ENCODE peak calls at places on chromosomes 13 and 19, in four cellular contexts. X is GM12878, S is HepG2, K is K562. J is an unnamed sample.
A peak's percentile ranks its signal among the peaks of the same experiment; 100 is the strongest.

GRCh38 chr13:113298001-113298945 is 1.2 kb downstream of the LAMP1 start:
- DNase-seq in X (no peak), S (no peak), K (no peak), J (no peak)

GRCh38 chr19:12731337-12731736 is 3.1 kb downstream of the TRIR start:
- DNase-seq in K (no peak), X (no peak), S (no peak), J (no peak)

GRCh38 chr13:62125451-62125850 is 709.8 kb upstream of the PCDH20 start:
- DNase-seq in X (no peak), K (no peak), S (no peak), J (no peak)

GRCh38 chr19:6020166-6020967 is 42.4 kb upstream of the RANBP3 start:
- DNase-seq in S (peak; percentile 30), K (no peak), X (no peak), J (no peak)

GRCh38 chr13:29953542-29953941 is 103.1 kb upstream of the UBL3 start:
- DNase-seq in K (no peak), X (no peak), S (no peak), J (no peak)

GRCh38 chr19:12956446-12957388 is at the start of gene GADD45GIP1:
- DNase-seq in K (peak; percentile 86), S (peak; percentile 67), X (peak; percentile 41), J (peak; percentile 78)

GRCh38 chr13:110404321-110404720 is 97.2 kb downstream of the COL4A2 start:
- DNase-seq in K (no peak), S (no peak), X (no peak), J (no peak)

GRCh38 chr13:73220966-73221720 is 162.3 kb downstream of the KLF5 start:
- DNase-seq in X (no peak), S (no peak), K (no peak), J (peak; percentile 11)

GRCh38 chr13:27079421-27079958 is 92.1 kb downstream of the USP12 start:
- DNase-seq in K (no peak), S (no peak), X (no peak), J (peak; percentile 52)

GRCh38 chr13:28047784-28048388 is 52.5 kb downstream of the FLT3 start:
- DNase-seq in X (peak; percentile 94), S (no peak), K (no peak), J (no peak)

GRCh38 chr19:33689886-33690285 is 68.1 kb downstream of the CHST8 start:
- DNase-seq in S (no peak), K (no peak), X (no peak), J (no peak)

GRCh38 chr13:112244061-112244460 is 132.1 kb upstream of the SPACA7 start:
- DNase-seq in X (no peak), K (no peak), S (no peak), J (no peak)

GRCh38 chr13:80305737-80306136 is 35.2 kb downstream of the SPRY2 start:
- DNase-seq in K (no peak), S (no peak), X (no peak), J (no peak)
- TF ChIP-seq NR2C2 in K (no peak), S (no peak), X (no peak), J (no peak)

DNA sequence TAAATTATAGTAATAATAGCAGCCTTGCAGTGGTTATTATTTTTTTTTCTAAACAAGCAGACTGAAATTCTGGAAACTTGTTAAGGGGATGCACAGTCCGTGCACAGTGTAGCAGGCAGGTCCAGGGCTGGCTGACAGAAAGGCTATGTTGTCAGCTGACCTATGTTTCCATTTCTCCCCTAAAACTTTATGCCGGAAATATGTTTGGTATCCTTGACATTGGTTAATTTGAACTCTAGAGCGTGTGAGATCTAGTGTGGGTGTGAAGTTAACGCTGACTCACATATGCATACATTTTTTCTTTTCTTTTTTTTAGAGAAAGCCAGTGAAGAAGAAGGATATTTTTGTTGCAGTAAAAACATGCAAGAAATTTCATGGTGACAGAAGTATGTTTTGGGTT is 76.6 kb downstream of the B3GLCT start:
- DNase-seq in X (no peak), K (no peak), S (no peak), J (no peak)
- TF ChIP-seq NR2C2 in X (no peak), K (no peak), S (no peak), J (no peak)

GRCh38 chr13:99527346-99527745 is 26.1 kb downstream of the TM9SF2 start:
- DNase-seq in S (no peak), X (no peak), K (no peak), J (no peak)

GRCh38 chr13:99525967-99526366 is 24.7 kb downstream of the TM9SF2 start:
- DNase-seq in K (no peak), X (no peak), S (no peak), J (no peak)

GRCh38 chr13:99526549-99526948 is 25.3 kb downstream of the TM9SF2 start:
- DNase-seq in X (no peak), S (no peak), K (no peak), J (no peak)

GRCh38 chr13:99523838-99524237 is 22.6 kb downstream of the TM9SF2 start:
- DNase-seq in S (no peak), X (no peak), K (no peak), J (no peak)

DNA sequence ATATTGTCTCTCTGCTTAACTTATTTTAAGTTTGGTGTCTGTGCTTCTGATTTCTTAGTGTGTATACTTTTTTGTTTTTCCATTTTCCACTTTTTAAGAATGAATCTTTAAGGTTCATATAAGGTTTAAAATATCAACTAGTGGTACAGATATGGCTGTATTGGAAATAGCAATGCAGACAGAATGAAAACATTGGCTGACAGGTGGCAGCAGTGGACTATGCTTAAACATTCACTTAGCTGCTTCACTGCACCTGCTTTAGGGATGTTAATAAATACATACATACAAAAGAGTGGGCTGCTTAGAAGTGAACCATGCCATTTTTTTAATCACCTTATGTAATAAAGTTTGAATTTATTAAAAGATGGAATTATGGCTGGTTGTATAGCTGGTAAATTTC is 27.3 kb downstream of the TM9SF2 start:
- DNase-seq in X (no peak), S (peak; percentile 17), K (no peak), J (no peak)
- TF ChIP-seq NR2C2 in X (no peak), S (no peak), K (no peak), J (no peak)

GRCh38 chr19:7654401-7654800 is 14.4 kb upstream of the RETN start:
- DNase-seq in K (no peak), S (no peak), X (no peak), J (no peak)

GRCh38 chr19:7657047-7657779 is 11.6 kb upstream of the RETN start:
- DNase-seq in K (no peak), X (no peak), S (no peak), J (no peak)

GRCh38 chr19:7655581-7655980 is 13.3 kb upstream of the RETN start:
- DNase-seq in X (no peak), K (no peak), S (no peak), J (no peak)

GRCh38 chr19:7662657-7663056 is 6.2 kb upstream of the RETN start:
- DNase-seq in K (no peak), X (no peak), S (no peak), J (no peak)

GRCh38 chr19:7658219-7658686 is 10.6 kb upstream of the RETN start:
- DNase-seq in S (no peak), X (peak; percentile 79), K (no peak), J (no peak)
- TF ChIP-seq NR2C2 in S (no peak), X (no peak), K (no peak), J (no peak)

DNA sequence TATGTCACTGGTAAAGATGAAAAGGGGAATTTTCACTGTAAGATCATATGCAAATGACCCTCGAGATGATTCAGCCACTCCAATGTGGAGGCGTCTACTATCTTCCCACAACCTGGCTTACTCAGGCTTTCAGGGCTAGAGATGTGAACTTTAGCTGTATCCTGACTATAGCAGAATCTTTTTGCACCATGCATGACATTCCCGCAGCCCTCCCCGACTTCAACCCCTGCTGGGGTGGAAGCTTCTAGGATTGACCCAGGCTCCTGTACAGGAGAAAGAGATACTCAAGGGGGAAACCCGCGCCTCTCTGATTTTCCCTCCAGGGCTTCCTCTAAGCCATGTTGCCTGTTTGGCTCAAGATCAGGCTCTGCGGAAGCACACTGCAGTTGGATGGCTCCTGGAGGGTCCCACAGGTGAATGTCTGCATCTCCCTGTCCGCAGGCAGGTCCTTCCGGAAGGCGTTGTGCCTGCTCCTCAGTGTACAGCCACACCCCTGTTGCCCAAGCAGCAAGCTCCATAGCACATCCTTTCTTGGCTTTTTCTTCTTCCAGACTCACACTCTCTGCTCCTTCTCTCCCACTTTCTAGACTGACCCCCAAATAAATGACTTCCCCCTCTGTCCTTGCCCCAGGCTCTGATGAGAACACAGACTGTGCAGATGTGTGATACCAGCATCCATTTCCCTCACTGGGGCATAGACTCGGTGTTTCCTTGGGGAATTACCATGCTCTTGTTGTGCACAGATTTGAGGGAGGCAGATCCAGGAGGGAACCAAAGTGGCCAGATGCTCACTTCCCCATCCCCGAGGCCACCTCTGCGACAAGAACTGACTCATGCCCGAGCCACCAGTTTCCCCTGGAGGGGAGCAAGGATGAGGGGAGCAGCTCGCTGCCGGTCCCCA is 29.1 kb upstream of the POP4 start:
- DNase-seq in X (peak; percentile 34), K (no peak), S (no peak), J (no peak)
- TF ChIP-seq NR2C2 in X (no peak), K (no peak), S (no peak), J (no peak)

DNA sequence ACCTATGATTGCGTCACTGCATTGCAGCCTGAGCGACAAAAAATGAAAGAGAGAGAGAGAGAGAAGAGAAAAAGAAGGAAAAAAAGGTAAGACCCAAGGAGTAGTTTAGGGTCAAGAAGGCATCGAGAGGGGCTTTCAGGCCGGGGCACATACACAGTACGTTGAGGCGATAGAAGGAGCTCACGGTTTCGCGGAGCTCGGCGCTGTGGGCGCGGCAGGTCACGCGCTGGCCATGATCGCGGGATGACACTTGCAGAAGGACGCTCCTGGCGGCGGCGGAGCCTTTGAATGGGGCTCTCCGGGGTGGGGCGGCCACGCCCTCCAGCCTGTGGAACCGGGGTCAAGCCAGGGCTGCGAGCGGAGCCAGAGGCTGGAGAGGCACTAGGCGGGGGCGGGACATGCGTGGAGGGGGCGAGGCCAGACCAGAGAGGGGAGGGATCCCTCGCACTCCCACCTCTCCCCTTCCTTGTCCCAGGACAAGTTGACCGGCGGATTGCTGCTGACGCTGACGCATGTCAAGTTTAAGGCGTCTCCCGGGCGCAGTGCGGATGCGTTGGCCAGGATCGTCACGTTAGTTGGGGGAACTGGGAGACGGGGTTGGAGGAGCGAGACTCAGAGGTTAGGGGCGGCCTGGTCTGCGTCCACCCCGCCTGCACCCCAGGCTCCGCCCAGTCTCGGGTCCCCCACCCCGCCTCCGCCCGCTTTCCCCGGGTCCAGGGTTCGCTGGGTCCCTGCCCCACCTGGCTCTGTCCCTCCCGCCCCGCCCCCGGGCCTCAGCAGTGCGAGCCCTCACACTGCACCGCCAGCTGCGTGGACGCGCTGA is 6.9 kb downstream of the NPHS1 start:
- DNase-seq in X (no peak), S (peak; percentile 37), K (peak; percentile 94), J (peak; percentile 61)
- TF ChIP-seq NR2C2 in X (no peak), S (no peak), K (no peak), J (no peak)

GRCh38 chr19:2634228-2634951 is 68.1 kb downstream of the GNG7 start:
- DNase-seq in K (no peak), X (no peak), S (no peak), J (no peak)

GRCh38 chr19:2634960-2635359 is 67.5 kb downstream of the GNG7 start:
- DNase-seq in S (no peak), K (no peak), X (no peak), J (no peak)

GRCh38 chr19:2636142-2636896 is 66.2 kb downstream of the GNG7 start:
- DNase-seq in X (no peak), S (no peak), K (no peak), J (no peak)

GRCh38 chr19:2631213-2631821 is 71.2 kb downstream of the GNG7 start:
- DNase-seq in K (no peak), S (no peak), X (no peak), J (no peak)

DNA sequence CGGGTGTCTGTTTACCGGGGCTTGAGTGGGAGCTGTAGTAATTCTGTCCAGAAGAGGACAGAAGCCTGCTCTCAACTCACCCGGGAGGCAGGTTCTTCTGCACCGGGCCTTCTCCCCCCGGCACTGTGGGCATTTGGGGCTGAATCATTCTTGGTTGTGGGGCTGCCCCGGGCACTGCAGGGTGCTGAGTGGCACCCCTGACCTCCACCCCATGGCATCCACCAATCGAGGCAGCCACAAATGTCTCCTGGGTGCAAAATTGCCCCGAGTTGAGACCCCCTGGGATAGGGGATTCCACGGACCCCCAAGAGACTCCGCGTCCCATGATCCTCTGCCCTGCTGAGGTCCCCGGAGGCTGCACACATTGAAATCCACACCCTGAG is 68.8 kb downstream of the GNG7 start:
- DNase-seq in X (no peak), K (no peak), S (no peak), J (no peak)
- TF ChIP-seq NR2C2 in X (no peak), K (no peak), S (no peak), J (no peak)

J was measured in WTC11.